ENCODE peak calls at places on chromosomes 5 and 9, in four cellular contexts. One of them, this sample, is unnamed.

GRCh38 chr9:34431661-34432060 is 26.7 kb downstream of the FAM219A start:
- DNase-seq in K562: no peak
- DNase-seq in upper lobe of left lung: no peak
- DNase-seq in prostate gland: no peak
- DNase-seq in this sample: no peak

GRCh38 chr5:198941-199820 is 7.9 kb downstream of the LRRC14B start:
- DNase-seq in prostate gland: no peak
- DNase-seq in K562: no peak
- DNase-seq in upper lobe of left lung: no peak
- DNase-seq in this sample: peak

GRCh38 chr5:75052461-75053285 is at the start of gene GCNT4:
- DNase-seq in K562: no peak
- DNase-seq in upper lobe of left lung: peak
- DNase-seq in prostate gland: peak
- DNase-seq in this sample: peak

GRCh38 chr5:133727636-133728035 is 115.3 kb upstream of the FSTL4 start:
- DNase-seq in K562: no peak
- DNase-seq in prostate gland: no peak
- DNase-seq in upper lobe of left lung: no peak
- DNase-seq in this sample: no peak

GRCh38 chr5:50559955-50560354 is 106.5 kb upstream of the PARP8 start:
- DNase-seq in prostate gland: no peak
- DNase-seq in K562: no peak
- DNase-seq in upper lobe of left lung: no peak
- DNase-seq in this sample: no peak

GRCh38 chr9:99031994-99032393 is 72.9 kb upstream of the TGFBR1 start:
- DNase-seq in prostate gland: no peak
- DNase-seq in K562: no peak
- DNase-seq in upper lobe of left lung: no peak
- DNase-seq in this sample: no peak

GRCh38 chr5:132759114-132760042 is 12.2 kb downstream of the CCNI2 start:
- DNase-seq in prostate gland: peak
- DNase-seq in K562: no peak
- DNase-seq in upper lobe of left lung: peak
- DNase-seq in this sample: no peak

GRCh38 chr9:77521091-77521490 is 127.0 kb downstream of the GNA14 start:
- DNase-seq in upper lobe of left lung: no peak
- DNase-seq in K562: no peak
- DNase-seq in prostate gland: no peak
- DNase-seq in this sample: no peak

GRCh38 chr5:110038297-110038997 is 348.7 kb downstream of the MAN2A1 start:
- DNase-seq in prostate gland: no peak
- DNase-seq in upper lobe of left lung: no peak
- DNase-seq in K562: no peak
- DNase-seq in this sample: no peak

GRCh38 chr5:10573487-10574145 is 9.7 kb downstream of the ANKRD33B start:
- DNase-seq in prostate gland: no peak
- DNase-seq in K562: no peak
- DNase-seq in upper lobe of left lung: no peak
- DNase-seq in this sample: peak

GRCh38 chr5:569358-569867 is 42.7 kb upstream of the CEP72 start:
- DNase-seq in K562: no peak
- DNase-seq in prostate gland: no peak
- DNase-seq in upper lobe of left lung: no peak
- DNase-seq in this sample: no peak

GRCh38 chr9:123713282-123713681 is 216.6 kb downstream of the DENND1A start:
- DNase-seq in upper lobe of left lung: no peak
- DNase-seq in prostate gland: no peak
- DNase-seq in K562: no peak
- DNase-seq in this sample: no peak

GRCh38 chr9:123716339-123716738 is 213.6 kb downstream of the DENND1A start:
- DNase-seq in upper lobe of left lung: no peak
- DNase-seq in prostate gland: no peak
- DNase-seq in K562: no peak
- DNase-seq in this sample: no peak

GRCh38 chr9:123715258-123715657 is 214.7 kb downstream of the DENND1A start:
- DNase-seq in K562: no peak
- DNase-seq in upper lobe of left lung: no peak
- DNase-seq in prostate gland: no peak
- DNase-seq in this sample: no peak

GRCh38 chr9:123710299-123710698 is 219.6 kb downstream of the DENND1A start:
- DNase-seq in upper lobe of left lung: no peak
- DNase-seq in prostate gland: no peak
- DNase-seq in K562: no peak
- DNase-seq in this sample: no peak

DNA sequence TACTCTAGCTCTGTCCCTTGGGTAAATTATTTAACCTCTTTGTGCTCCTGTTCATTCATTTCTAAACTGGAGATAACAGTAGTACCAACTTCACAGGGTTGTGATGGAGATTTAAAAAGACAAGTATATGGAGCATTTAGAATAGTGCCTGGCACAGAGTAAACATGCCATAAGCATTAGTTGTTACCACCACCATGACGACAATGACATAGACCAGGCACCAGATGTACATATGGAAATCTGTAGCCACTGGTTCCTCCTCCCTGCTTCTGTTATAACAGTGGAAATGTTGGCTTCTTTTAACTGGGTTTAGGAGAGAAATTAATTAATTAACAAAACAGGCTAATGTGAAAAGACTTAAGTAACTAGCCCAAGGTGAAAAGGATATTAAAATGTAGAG is 217.5 kb downstream of the DENND1A start:
- DNase-seq in upper lobe of left lung: no peak
- DNase-seq in prostate gland: no peak
- DNase-seq in K562: no peak
- DNase-seq in this sample: no peak
- TF ChIP-seq POLR2AphosphoS5 in upper lobe of left lung: no peak
- TF ChIP-seq POLR2AphosphoS5 in prostate gland: no peak
- TF ChIP-seq POLR2AphosphoS5 in K562: no peak
- TF ChIP-seq POLR2AphosphoS5 in this sample: no peak

GRCh38 chr5:177299711-177300110 is 3.8 kb downstream of the RAB24 start:
- DNase-seq in prostate gland: no peak
- DNase-seq in upper lobe of left lung: no peak
- DNase-seq in K562: no peak
- DNase-seq in this sample: peak

GRCh38 chr5:177301503-177302165 is 1.9 kb downstream of the RAB24 start:
- DNase-seq in K562: no peak
- DNase-seq in prostate gland: peak
- DNase-seq in upper lobe of left lung: peak
- DNase-seq in this sample: peak

GRCh38 chr5:177302354-177303110 is 987 bp downstream of the RAB24 start:
- DNase-seq in K562: peak
- DNase-seq in prostate gland: no peak
- DNase-seq in upper lobe of left lung: no peak
- DNase-seq in this sample: peak

GRCh38 chr5:177300971-177301370 is 2.5 kb downstream of the RAB24 start:
- DNase-seq in prostate gland: no peak
- DNase-seq in K562: no peak
- DNase-seq in upper lobe of left lung: no peak
- DNase-seq in this sample: no peak

DNA sequence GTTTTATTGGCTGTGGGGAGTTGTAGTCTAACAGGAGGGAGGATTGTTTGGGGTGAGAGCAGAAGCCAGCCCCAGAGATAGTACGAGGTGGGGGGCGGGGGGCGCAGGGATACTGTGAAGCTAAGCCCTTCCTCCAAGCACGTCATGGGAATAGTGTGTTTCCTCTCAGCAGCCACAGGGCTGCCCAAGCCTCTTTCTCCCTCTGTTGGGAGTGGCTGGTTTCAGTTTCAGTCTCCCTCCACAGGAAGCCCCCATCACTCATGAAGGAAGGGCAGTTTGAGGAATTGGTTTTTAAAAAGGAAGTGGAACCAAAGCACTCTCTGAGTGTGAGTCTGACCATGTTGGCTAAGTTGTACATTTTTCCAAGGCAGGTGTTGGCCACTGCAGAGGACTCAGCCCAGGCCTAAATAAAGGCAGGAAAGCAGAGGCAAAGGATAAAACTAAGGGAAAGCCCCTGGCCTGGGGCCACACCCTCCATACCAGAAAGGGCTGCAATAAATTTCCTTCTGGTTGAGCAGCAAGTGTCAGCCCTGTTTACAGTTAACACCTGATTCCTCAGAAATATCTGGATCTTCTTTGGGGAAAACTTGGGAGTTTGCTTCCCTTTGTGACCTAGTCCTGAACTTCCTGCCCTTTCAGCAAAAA is 3.2 kb downstream of the RAB24 start:
- DNase-seq in prostate gland: no peak
- DNase-seq in K562: peak
- DNase-seq in upper lobe of left lung: peak
- DNase-seq in this sample: peak
- H3K4me3 ChIP-seq in prostate gland: no peak
- H3K4me3 ChIP-seq in K562: no peak
- H3K4me3 ChIP-seq in upper lobe of left lung: no peak
- H3K4me3 ChIP-seq in this sample: no peak

DNA sequence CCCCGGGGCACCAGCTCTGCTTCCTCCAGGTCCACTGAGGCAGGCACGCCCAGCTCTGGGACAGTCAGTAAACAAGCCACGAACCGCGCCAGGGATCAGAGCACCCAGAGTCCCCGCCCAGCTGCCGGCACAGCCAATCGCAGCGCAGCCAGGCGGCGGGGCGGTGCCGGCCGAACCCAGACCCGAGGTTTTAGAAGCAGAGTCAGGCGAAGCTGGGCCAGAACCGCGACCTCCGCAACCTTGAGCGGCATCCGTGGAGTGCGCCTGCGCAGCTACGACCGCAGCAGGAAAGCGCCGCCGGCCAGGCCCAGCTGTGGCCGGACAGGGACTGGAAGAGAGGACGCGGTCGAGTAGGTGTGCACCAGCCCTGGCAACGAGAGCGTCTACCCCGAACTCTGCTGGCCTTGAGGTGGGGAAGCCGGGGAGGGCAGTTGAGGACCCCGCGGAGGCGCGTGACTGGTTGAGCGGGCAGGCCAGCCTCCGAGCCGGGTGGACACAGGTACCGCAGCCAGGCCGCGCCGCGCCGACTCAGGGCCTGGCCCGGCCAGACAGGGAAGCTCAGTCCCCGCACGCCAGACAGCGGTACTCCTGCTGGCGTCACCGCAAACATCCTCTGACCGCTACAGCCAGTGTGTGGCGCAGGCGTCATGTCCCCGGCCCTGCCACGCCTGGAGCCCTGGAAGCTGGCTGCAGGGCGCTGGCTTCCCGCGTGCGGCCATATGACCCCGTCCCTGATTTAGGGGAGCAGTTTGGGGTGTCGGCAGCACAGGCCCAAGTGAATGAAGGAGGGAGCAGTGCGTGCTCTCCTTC is at the start of gene CTSL:
- DNase-seq in prostate gland: peak
- DNase-seq in upper lobe of left lung: peak
- DNase-seq in K562: peak
- DNase-seq in this sample: peak
- TF ChIP-seq POLR2A in prostate gland: peak
- TF ChIP-seq POLR2A in upper lobe of left lung: peak
- TF ChIP-seq POLR2A in K562: peak
- TF ChIP-seq POLR2A in this sample: peak

DNA sequence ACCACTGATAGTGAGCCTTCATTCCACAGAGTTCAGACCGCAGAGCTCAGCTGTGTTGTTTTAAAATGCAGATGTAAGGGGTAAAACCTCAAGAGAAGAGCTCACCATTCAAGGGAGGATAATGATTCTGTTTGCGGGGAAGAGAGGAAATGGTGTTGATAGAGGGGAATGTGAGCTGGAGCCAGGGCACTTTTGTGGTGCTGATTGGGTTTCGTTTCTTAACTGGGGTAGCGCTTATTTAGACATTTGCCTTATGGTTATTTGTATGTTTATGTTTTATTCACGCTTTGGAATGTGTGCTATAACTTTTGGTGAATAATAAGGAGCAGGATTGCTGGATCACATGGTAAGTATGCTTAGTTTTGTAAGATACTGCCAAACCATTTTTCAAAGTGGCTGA is 42.5 kb downstream of the STXBP1 start:
- DNase-seq in K562: no peak
- DNase-seq in prostate gland: no peak
- DNase-seq in upper lobe of left lung: no peak
- DNase-seq in this sample: no peak
- TF ChIP-seq POLR2AphosphoS5 in K562: no peak
- TF ChIP-seq POLR2AphosphoS5 in prostate gland: no peak
- TF ChIP-seq POLR2AphosphoS5 in upper lobe of left lung: no peak
- TF ChIP-seq POLR2AphosphoS5 in this sample: no peak